ENCODE peak calls at places on chromosomes 3 and 15, in eight cellular contexts. M is stimulated activated CD4-positive, alpha-beta T cell treated with anti-CD3 and anti-CD28 coated beads, Interleukin-2, amount 100 ng/mL, for 48 hours; D is MM.1S; O is GM12865; L is HEK293T; E is NCI-H1092 treated with DMSO at 0.1 percent for 48 hours; Q is cardiac muscle cell; V is stimulated activated CD8-positive, alpha-beta memory T cell treated with anti-CD3 and anti-CD28 coated beads, Interleukin-2, amount 100 ng/mL, for 48 hours. X is an unnamed sample.

GRCh38 chr3:194586839-194587238 is 46.4 kb downstream of the TMEM44 start:
- DNase-seq in M (no peak), D (no peak), O (no peak), L (no peak), E (no peak), Q (no peak), V (no peak), X (no peak)

GRCh38 chr3:191688756-191689433 is 227.9 kb downstream of the PYDC2 start:
- DNase-seq in M (no peak), D (no peak), O (no peak), L (no peak), E (no peak), Q (no peak), V (no peak), X (no peak)

GRCh38 chr15:65791335-65792129 is 561 bp downstream of the DENND4A start:
- DNase-seq in M (peak), D (no peak), O (peak), L (peak), E (peak), Q (peak), V (peak), X (peak)

GRCh38 chr15:77507911-77508310 is 87.2 kb downstream of the HMG20A start:
- DNase-seq in M (no peak), D (no peak), O (no peak), L (no peak), E (no peak), Q (no peak), V (no peak), X (no peak)

GRCh38 chr15:99989095-99989494 is 255.9 kb upstream of the LYSMD4 start:
- DNase-seq in M (no peak), D (no peak), O (no peak), L (no peak), E (no peak), Q (no peak), V (no peak), X (no peak)

GRCh38 chr3:42655331-42655888 is 1.9 kb downstream of the ZBTB47 start:
- DNase-seq in M (no peak), D (no peak), O (no peak), L (no peak), E (no peak), Q (no peak), V (no peak), X (no peak)

GRCh38 chr3:194806991-194807685 is 121.5 kb downstream of the FAM43A start:
- DNase-seq in M (no peak), D (no peak), O (no peak), L (no peak), E (no peak), Q (no peak), V (no peak), X (no peak)

GRCh38 chr3:180633722-180634121 is 31.8 kb downstream of the TTC14 start:
- DNase-seq in M (no peak), D (no peak), O (peak), L (no peak), E (no peak), Q (peak), V (no peak), X (no peak)

GRCh38 chr3:107198522-107199271 is 178.5 kb upstream of the CCDC54 start:
- DNase-seq in M (no peak), D (no peak), O (no peak), L (no peak), E (no peak), Q (no peak), V (no peak), X (no peak)

GRCh38 chr3:37940242-37940908 is 50.2 kb upstream of the VILL start:
- DNase-seq in M (no peak), D (no peak), O (no peak), L (no peak), E (no peak), Q (no peak), V (no peak), X (no peak)

GRCh38 chr3:2540115-2540514 is 441.4 kb downstream of the CNTN4 start:
- DNase-seq in M (no peak), D (no peak), O (no peak), L (no peak), E (no peak), Q (no peak), V (no peak), X (no peak)

GRCh38 chr15:62711691-62712454 is 330.7 kb upstream of the TPM1 start:
- DNase-seq in M (peak), D (no peak), O (no peak), L (no peak), E (no peak), Q (no peak), V (no peak), X (no peak)

X was measured in T-helper 2 cell.